ENCODE peak calls at places on chromosomes 4 and X, in six cellular contexts. H, L, X, E, Q and K are unnamed samples.

GRCh38 chrX:31508338-31508737 is 436.5 kb upstream of the FTHL17 start:
- DNase-seq in H (no peak), L (no peak), X (peak), E (no peak), Q (peak), K (no peak)

GRCh38 chr4:110128092-110128989 is 70.1 kb downstream of the ELOVL6 start:
- DNase-seq in H (no peak), L (no peak), X (no peak), E (no peak), Q (no peak), K (no peak)

GRCh38 chr4:7815562-7815961 is 124.1 kb downstream of the AFAP1 start:
- DNase-seq in H (no peak), L (no peak), X (peak), E (no peak), Q (peak), K (no peak)

GRCh38 chr4:77015390-77015789 is 60.4 kb downstream of the CCNI start:
- DNase-seq in H (no peak), L (no peak), X (peak), E (no peak), Q (peak), K (no peak)

GRCh38 chr4:112099701-112100289 is 45.5 kb upstream of the FAM241A start:
- DNase-seq in H (no peak), L (no peak), X (peak), E (no peak), Q (peak), K (no peak)

GRCh38 chrX:103343105-103343504 is 13.1 kb downstream of the TCEAL7 start:
- DNase-seq in H (peak), L (peak), X (peak), E (no peak), Q (peak), K (no peak)

GRCh38 chr4:2886622-2887021 is 43.0 kb downstream of the ADD1 start:
- DNase-seq in H (no peak), L (no peak), X (no peak), E (no peak), Q (no peak), K (no peak)

GRCh38 chr4:123398803-123399637 is 2.4 kb downstream of the SPRY1 start:
- DNase-seq in H (peak), L (peak), X (peak), E (no peak), Q (peak), K (no peak)

GRCh38 chrX:118855681-118856310 is 32.2 kb downstream of the ZCCHC12 start:
- DNase-seq in H (no peak), L (no peak), X (no peak), E (no peak), Q (no peak), K (no peak)

GRCh38 chr4:6788123-6788522 is 5.6 kb downstream of the KIAA0232 start:
- DNase-seq in H (no peak), L (no peak), X (no peak), E (no peak), Q (no peak), K (no peak)

GRCh38 chr4:21765810-21766407 is 182.7 kb downstream of the KCNIP4 start:
- DNase-seq in H (peak), L (peak), X (peak), E (no peak), Q (peak), K (no peak)

GRCh38 chrX:35722128-35722527 is 76.0 kb upstream of the MAGEB16 start:
- DNase-seq in H (no peak), L (no peak), X (no peak), E (no peak), Q (no peak), K (no peak)

GRCh38 chrX:109155161-109155560 is 326.7 kb downstream of the GUCY2F start:
- DNase-seq in H (no peak), L (no peak), X (peak), E (no peak), Q (no peak), K (no peak)

GRCh38 chr4:144709159-144709558 is 63.2 kb downstream of the HHIP start:
- DNase-seq in H (no peak), L (no peak), X (peak), E (no peak), Q (peak), K (no peak)

GRCh38 chr4:26330946-26331345 is 10.1 kb downstream of the RBPJ start:
- DNase-seq in H (no peak), L (no peak), X (peak), E (no peak), Q (no peak), K (no peak)

GRCh38 chr4:182307746-182308145 is 64.5 kb downstream of the TENM3 start:
- DNase-seq in H (no peak), L (no peak), X (peak), E (no peak), Q (peak), K (peak)

GRCh38 chr4:102843938-102844337 is 16.6 kb upstream of the UBE2D3 start:
- DNase-seq in H (no peak), L (no peak), X (peak), E (no peak), Q (no peak), K (no peak)

GRCh38 chr4:14787894-14788293 is 214.4 kb upstream of the CPEB2 start:
- DNase-seq in H (no peak), L (no peak), X (peak), E (no peak), Q (peak), K (no peak)

GRCh38 chrX:13194291-13195103 is 125.4 kb downstream of the ATXN3L start:
- DNase-seq in H (no peak), L (no peak), X (no peak), E (no peak), Q (peak), K (no peak)

GRCh38 chrX:54076903-54077302 is 32.6 kb upstream of the PHF8 start:
- DNase-seq in H (no peak), L (no peak), X (peak), E (no peak), Q (peak), K (no peak)

GRCh38 chrX:150968862-150969720 is 14.0 kb upstream of the HMGB3 start:
- DNase-seq in H (no peak), L (no peak), X (no peak), E (no peak), Q (no peak), K (no peak)

GRCh38 chr4:6250235-6250983 is 19.2 kb upstream of the WFS1 start:
- DNase-seq in H (no peak), L (no peak), X (peak), E (no peak), Q (peak), K (no peak)

GRCh38 chr4:83905952-83906351 is 370.0 kb downstream of the GPAT3 start:
- DNase-seq in H (no peak), L (no peak), X (peak), E (no peak), Q (no peak), K (no peak)

GRCh38 chr4:152516156-152516555 is 19.7 kb downstream of the FBXW7 start:
- DNase-seq in H (no peak), L (no peak), X (peak), E (no peak), Q (peak), K (no peak)

GRCh38 chr4:165343353-165344191 is 16.1 kb downstream of the MSMO1 start:
- DNase-seq in H (no peak), L (no peak), X (peak), E (no peak), Q (no peak), K (no peak)

GRCh38 chrX:9681422-9681821 is 84.2 kb downstream of the GPR143 start:
- DNase-seq in H (no peak), L (no peak), X (peak), E (no peak), Q (peak), K (no peak)

GRCh38 chr4:55127521-55127920 is 2.1 kb upstream of the KDR start:
- DNase-seq in H (no peak), L (no peak), X (no peak), E (no peak), Q (peak), K (no peak)

GRCh38 chrX:34341814-34342213 is 209.7 kb upstream of the FAM47A start:
- DNase-seq in H (no peak), L (no peak), X (no peak), E (no peak), Q (no peak), K (no peak)

GRCh38 chr4:100103671-100104070 is 86.6 kb downstream of the DDIT4L start:
- DNase-seq in H (no peak), L (no peak), X (no peak), E (no peak), Q (peak), K (no peak)

GRCh38 chr4:20176881-20177280 is 74.8 kb upstream of the SLIT2 start:
- DNase-seq in H (no peak), L (no peak), X (no peak), E (no peak), Q (peak), K (no peak)

GRCh38 chr4:185540040-185540439 is 4.7 kb upstream of the PDLIM3 start:
- DNase-seq in H (no peak), L (no peak), X (no peak), E (no peak), Q (no peak), K (no peak)

GRCh38 chr4:185538806-185539205 is 3.5 kb upstream of the PDLIM3 start:
- DNase-seq in H (no peak), L (no peak), X (no peak), E (no peak), Q (no peak), K (no peak)

GRCh38 chr4:185540487-185541125 is 5.3 kb upstream of the PDLIM3 start:
- DNase-seq in H (no peak), L (no peak), X (no peak), E (no peak), Q (no peak), K (no peak)

GRCh38 chr4:185542626-185543336 is 7.5 kb upstream of the PDLIM3 start:
- DNase-seq in H (peak), L (peak), X (peak), E (peak), Q (peak), K (no peak)

DNA sequence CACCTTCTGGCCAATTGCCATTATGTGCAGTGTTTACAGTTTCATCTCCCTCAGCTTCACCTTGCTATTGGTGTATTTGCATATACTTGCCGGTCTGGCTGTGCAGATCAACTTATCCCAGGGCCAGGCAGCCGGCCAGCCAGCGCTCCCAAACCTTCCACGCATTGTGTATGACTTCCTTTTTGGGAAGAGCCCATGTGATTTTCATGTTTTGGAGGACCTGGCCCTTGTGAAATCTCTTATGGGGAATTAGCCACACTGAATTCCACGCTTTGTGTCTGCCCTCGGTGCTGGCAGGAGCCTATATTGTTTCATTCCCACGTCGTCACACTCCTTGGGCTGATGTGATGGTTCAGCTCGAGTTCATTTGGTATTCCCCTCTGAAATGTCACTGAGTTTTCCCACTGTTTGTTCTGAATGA is 6.0 kb upstream of the PDLIM3 start:
- DNase-seq in H (peak), L (no peak), X (no peak), E (peak), Q (peak), K (no peak)
- H3K4me3 ChIP-seq in H (no peak), L (no peak), X (no peak), E (no peak), Q (no peak), K (no peak)

GRCh38 chrX:40410859-40411258 is 169.9 kb upstream of the ATP6AP2 start:
- DNase-seq in H (no peak), L (no peak), X (no peak), E (no peak), Q (no peak), K (no peak)

GRCh38 chrX:40414335-40414734 is 166.4 kb upstream of the ATP6AP2 start:
- DNase-seq in H (no peak), L (no peak), X (no peak), E (no peak), Q (no peak), K (no peak)

GRCh38 chrX:40406330-40406859 is 174.4 kb upstream of the ATP6AP2 start:
- DNase-seq in H (no peak), L (no peak), X (no peak), E (no peak), Q (no peak), K (no peak)

GRCh38 chrX:40415675-40416074 is 165.1 kb upstream of the ATP6AP2 start:
- DNase-seq in H (no peak), L (no peak), X (no peak), E (no peak), Q (no peak), K (no peak)

GRCh38 chrX:40411350-40412111 is 169.2 kb upstream of the ATP6AP2 start:
- DNase-seq in H (no peak), L (no peak), X (no peak), E (no peak), Q (peak), K (no peak)
- TF ChIP-seq CTCF in H (no peak), L (no peak), X (no peak), E (no peak), Q (no peak), K (no peak)

GRCh38 chr4:73252001-73252400 is 6.6 kb downstream of the ANKRD17 start:
- DNase-seq in H (no peak), L (no peak), X (no peak), E (no peak), Q (no peak), K (no peak)

GRCh38 chr4:73248416-73248815 is 10.2 kb downstream of the ANKRD17 start:
- DNase-seq in H (no peak), L (no peak), X (no peak), E (no peak), Q (no peak), K (no peak)

GRCh38 chr4:73248821-73249220 is 9.8 kb downstream of the ANKRD17 start:
- DNase-seq in H (no peak), L (no peak), X (no peak), E (no peak), Q (no peak), K (no peak)

GRCh38 chr4:73250642-73251041 is 8.0 kb downstream of the ANKRD17 start:
- DNase-seq in H (no peak), L (no peak), X (no peak), E (no peak), Q (no peak), K (no peak)

DNA sequence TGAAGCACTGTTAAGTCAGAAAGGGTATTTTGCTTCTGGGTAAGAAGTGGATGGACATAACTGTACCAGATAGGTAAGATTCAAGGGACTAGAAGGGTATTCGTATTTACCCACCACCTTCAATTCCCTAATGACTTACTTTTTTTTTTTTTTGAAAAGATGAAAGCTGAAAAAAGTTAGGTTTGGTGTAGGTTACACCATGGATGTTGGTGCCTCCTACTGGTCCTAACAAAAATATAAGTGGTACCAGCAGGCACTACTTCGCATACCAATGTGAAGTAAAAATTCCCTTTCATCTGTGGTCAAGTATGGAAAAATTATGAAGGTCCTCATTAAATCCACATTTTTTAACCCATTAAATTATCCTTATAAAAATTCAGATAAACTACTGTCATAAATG is 7.2 kb downstream of the ANKRD17 start:
- DNase-seq in H (no peak), L (no peak), X (no peak), E (no peak), Q (peak), K (no peak)
- H3K4me3 ChIP-seq in H (no peak), L (no peak), X (no peak), E (no peak), Q (no peak), K (no peak)

GRCh38 chr4:82371398-82371972 is 2.3 kb downstream of the HNRNPD start:
- DNase-seq in H (no peak), L (no peak), X (peak), E (no peak), Q (no peak), K (no peak)

GRCh38 chr4:82376109-82376508 is 2.3 kb upstream of the HNRNPD start:
- DNase-seq in H (no peak), L (no peak), X (no peak), E (no peak), Q (no peak), K (no peak)

GRCh38 chr4:82372502-82372873 is 1.3 kb downstream of the HNRNPD start:
- DNase-seq in H (peak), L (peak), X (peak), E (no peak), Q (peak), K (no peak)

GRCh38 chr4:82372874-82373815 is 646 bp downstream of the HNRNPD start:
- DNase-seq in H (peak), L (peak), X (peak), E (peak), Q (peak), K (no peak)

GRCh38 chr4:82373816-82374740 is at the start of gene HNRNPD:
- DNase-seq in H (peak), L (peak), X (peak), E (peak), Q (peak), K (peak)
- TF ChIP-seq CTCF in H (no peak), L (no peak), X (no peak), E (no peak), Q (no peak), K (no peak)

GRCh38 chr4:984336-985054 is 2.3 kb upstream of the IDUA start:
- DNase-seq in H (no peak), L (no peak), X (no peak), E (no peak), Q (no peak), K (no peak)
- H3K4me3 ChIP-seq in H (no peak), L (peak), X (peak), E (no peak), Q (no peak), K (peak)

GRCh38 chr4:75495489-75495888 is 18.7 kb downstream of the RCHY1 start:
- DNase-seq in H (no peak), L (no peak), X (no peak), E (no peak), Q (no peak), K (no peak)

GRCh38 chr4:75484195-75484594 is 30.0 kb downstream of the RCHY1 start:
- DNase-seq in H (no peak), L (no peak), X (no peak), E (no peak), Q (no peak), K (no peak)

GRCh38 chr4:75494563-75494962 is 19.6 kb downstream of the RCHY1 start:
- DNase-seq in H (no peak), L (no peak), X (peak), E (no peak), Q (peak), K (no peak)

DNA sequence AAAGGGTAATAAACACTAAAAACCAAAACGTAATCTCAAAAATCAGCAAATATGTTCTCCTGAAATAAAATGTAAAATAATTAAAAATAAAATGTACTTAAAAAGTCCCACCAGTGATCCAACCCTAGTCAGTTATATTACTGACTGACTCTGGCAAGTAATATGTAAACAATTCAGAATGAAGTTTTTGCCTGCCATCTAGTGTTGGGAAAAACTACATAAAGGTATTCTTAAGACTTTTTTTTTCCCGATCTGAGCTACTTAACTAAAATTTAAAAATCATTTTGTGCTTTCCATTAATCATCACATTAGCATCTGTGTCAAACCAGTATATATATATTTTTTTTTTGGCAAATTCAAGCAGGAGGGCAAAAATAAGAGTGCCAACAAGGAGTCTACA is 24.0 kb downstream of the RCHY1 start:
- DNase-seq in H (no peak), L (no peak), X (peak), E (no peak), Q (peak), K (no peak)
- TF ChIP-seq CTCF in H (no peak), L (no peak), X (peak), E (no peak), Q (peak), K (no peak)

GRCh38 chr4:97513917-97514316 is 629.4 kb downstream of the STPG2 start:
- DNase-seq in H (no peak), L (no peak), X (no peak), E (no peak), Q (no peak), K (no peak)

DNA sequence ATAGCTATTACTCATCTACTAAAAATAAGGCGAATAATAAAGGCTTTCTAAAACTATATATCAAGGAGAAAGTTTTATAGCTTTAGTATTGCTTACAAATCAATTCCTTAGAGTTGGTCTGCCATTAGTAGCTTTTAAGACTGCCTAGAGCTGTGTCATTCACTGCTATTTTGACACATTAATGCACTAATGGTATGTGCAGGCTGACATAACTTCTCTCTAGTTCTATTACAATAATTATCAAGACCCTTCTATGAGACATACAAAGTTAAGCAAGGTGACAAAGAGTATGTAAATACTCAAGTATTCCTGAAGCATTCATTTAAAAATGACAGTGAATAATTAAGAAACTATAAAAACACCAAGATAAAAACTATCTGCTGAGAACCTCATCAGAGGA is 625.3 kb downstream of the STPG2 start:
- DNase-seq in H (no peak), L (no peak), X (no peak), E (no peak), Q (no peak), K (no peak)
- H3K4me3 ChIP-seq in H (no peak), L (no peak), X (no peak), E (no peak), Q (no peak), K (no peak)

GRCh38 chrX:53000447-53001208 is 42.3 kb upstream of the FAM156A start:
- DNase-seq in H (no peak), L (no peak), X (no peak), E (peak), Q (peak), K (no peak)
- TF ChIP-seq CTCF in H (no peak), L (no peak), X (no peak), E (no peak), Q (no peak), K (no peak)